ENCODE peak calls at places on chromosomes 7 and 10, in eight cellular contexts. A, L, V, H, C, M, F and I are unnamed samples.
A peak's percentile ranks its signal among the peaks of the same experiment; 100 is the strongest.

GRCh38 chr7:84236398-84236797 is 41.8 kb upstream of the SEMA3A start:
- DNase-seq in F (no peak), V (no peak), M (no peak), H (no peak), C (no peak), L (no peak), A (no peak), I (no peak)

GRCh38 chr7:90655566-90655965 is 59.4 kb downstream of the CDK14 start:
- DNase-seq in C (no peak), H (no peak), M (no peak), A (no peak), L (no peak), F (no peak), V (peak; percentile 56), I (no peak)

GRCh38 chr7:113015038-113015645 is 71.5 kb downstream of the GPR85 start:
- DNase-seq in V (peak; percentile 10), A (no peak), L (no peak), M (no peak), C (no peak), F (no peak), H (no peak), I (no peak)

GRCh38 chr10:90592903-90593302 is 264.9 kb downstream of the HTR7 start:
- DNase-seq in H (no peak), F (peak; percentile 66), V (peak; percentile 73), C (peak; percentile 1), A (no peak), M (no peak), L (peak; percentile 39), I (peak; percentile 57)

GRCh38 chr7:130939285-130940095 is 205.5 kb upstream of the KLF14 start:
- DNase-seq in M (no peak), V (no peak), A (no peak), F (no peak), C (no peak), H (no peak), L (no peak), I (no peak)

GRCh38 chr10:102120987-102121738 is 995 bp upstream of the LDB1 start:
- DNase-seq in C (no peak), M (no peak), L (no peak), H (no peak), V (no peak), A (no peak), F (peak; percentile 79), I (no peak)

GRCh38 chr7:68456469-68456868 is 1141.8 kb upstream of the AUTS2 start:
- DNase-seq in M (no peak), V (no peak), L (no peak), C (no peak), H (no peak), F (no peak), A (no peak), I (no peak)

GRCh38 chr10:73096452-73097304 is at the start of gene P4HA1:
- DNase-seq in V (peak; percentile 85), C (peak; percentile 98), F (peak; percentile 98), M (peak; percentile 99), A (peak; percentile 98), L (peak; percentile 98), H (peak; percentile 97), I (peak; percentile 98)

GRCh38 chr10:119461380-119461779 is 81.1 kb downstream of the RGS10 start:
- DNase-seq in C (no peak), A (no peak), V (peak; percentile 4), F (no peak), H (no peak), M (no peak), L (no peak), I (no peak)

GRCh38 chr7:67470256-67470751 is 473.7 kb downstream of the TYW1 start:
- DNase-seq in F (no peak), M (no peak), V (no peak), A (no peak), C (no peak), H (peak; percentile 29), L (peak; percentile 10), I (no peak)